ENCODE peak calls at places on chromosomes 2 and 18, in eight cellular contexts. One of them, this sample, is unnamed. For H3K36me3, the result is how much of the 10 kb centered on the place peaks cover.

GRCh38 chr2:41498791-41499190 is 549.0 kb upstream of the PKDCC start:
- DNase-seq in body of pancreas: no peak
- DNase-seq in psoas muscle: no peak
- DNase-seq in heart left ventricle: no peak
- DNase-seq in endodermal cell: no peak
- DNase-seq in upper lobe of right lung: no peak
- DNase-seq in GM06990: no peak
- DNase-seq in PC-3: no peak
- DNase-seq in this sample: no peak

GRCh38 chr2:74560591-74560990 is 6.1 kb downstream of the DOK1 start:
- DNase-seq in upper lobe of right lung: no peak
- DNase-seq in psoas muscle: no peak
- DNase-seq in PC-3: peak
- DNase-seq in GM06990: no peak
- DNase-seq in heart left ventricle: no peak
- DNase-seq in endodermal cell: peak
- DNase-seq in body of pancreas: no peak
- DNase-seq in this sample: no peak

GRCh38 chr2:4673025-4673489 is 969.7 kb downstream of the DCDC2C start:
- DNase-seq in body of pancreas: no peak
- DNase-seq in psoas muscle: no peak
- DNase-seq in GM06990: no peak
- DNase-seq in heart left ventricle: no peak
- DNase-seq in endodermal cell: no peak
- DNase-seq in upper lobe of right lung: no peak
- DNase-seq in PC-3: peak
- DNase-seq in this sample: no peak

GRCh38 chr2:183089192-183089851 is 10.8 kb downstream of the DUSP19 start:
- DNase-seq in psoas muscle: no peak
- DNase-seq in body of pancreas: no peak
- DNase-seq in endodermal cell: no peak
- DNase-seq in GM06990: no peak
- DNase-seq in upper lobe of right lung: no peak
- DNase-seq in heart left ventricle: no peak
- DNase-seq in PC-3: no peak
- DNase-seq in this sample: no peak

GRCh38 chr2:231335591-231335990 is 59.9 kb upstream of the B3GNT7 start:
- DNase-seq in body of pancreas: no peak
- DNase-seq in GM06990: no peak
- DNase-seq in upper lobe of right lung: no peak
- DNase-seq in endodermal cell: no peak
- DNase-seq in psoas muscle: no peak
- DNase-seq in PC-3: no peak
- DNase-seq in heart left ventricle: no peak
- DNase-seq in this sample: no peak

GRCh38 chr2:181143790-181144300 is 163.4 kb downstream of the UBE2E3 start:
- DNase-seq in heart left ventricle: no peak
- DNase-seq in upper lobe of right lung: no peak
- DNase-seq in body of pancreas: no peak
- DNase-seq in psoas muscle: no peak
- DNase-seq in PC-3: no peak
- DNase-seq in endodermal cell: no peak
- DNase-seq in GM06990: no peak
- DNase-seq in this sample: no peak

GRCh38 chr2:43217228-43218220 is 8.9 kb downstream of the ZFP36L2 start:
- DNase-seq in body of pancreas: peak
- DNase-seq in psoas muscle: no peak
- DNase-seq in GM06990: no peak
- DNase-seq in heart left ventricle: no peak
- DNase-seq in upper lobe of right lung: no peak
- DNase-seq in PC-3: no peak
- DNase-seq in endodermal cell: peak
- DNase-seq in this sample: peak

GRCh38 chr2:1749750-1750149 is 5.4 kb upstream of the PXDN start:
- DNase-seq in body of pancreas: no peak
- DNase-seq in heart left ventricle: no peak
- DNase-seq in psoas muscle: no peak
- DNase-seq in GM06990: no peak
- DNase-seq in upper lobe of right lung: peak
- DNase-seq in endodermal cell: peak
- DNase-seq in PC-3: no peak
- DNase-seq in this sample: no peak

GRCh38 chr2:198242093-198242492 is 437.7 kb downstream of the PLCL1 start:
- DNase-seq in heart left ventricle: no peak
- DNase-seq in endodermal cell: no peak
- DNase-seq in body of pancreas: no peak
- DNase-seq in PC-3: no peak
- DNase-seq in GM06990: no peak
- DNase-seq in upper lobe of right lung: no peak
- DNase-seq in psoas muscle: no peak
- DNase-seq in this sample: no peak

GRCh38 chr2:127537142-127537541 is 1.7 kb downstream of the MYO7B start:
- DNase-seq in GM06990: no peak
- DNase-seq in body of pancreas: no peak
- DNase-seq in endodermal cell: no peak
- DNase-seq in upper lobe of right lung: no peak
- DNase-seq in PC-3: no peak
- DNase-seq in psoas muscle: no peak
- DNase-seq in heart left ventricle: no peak
- DNase-seq in this sample: no peak

GRCh38 chr2:234495801-234496441 is 960 bp downstream of the ARL4C start:
- DNase-seq in heart left ventricle: peak
- DNase-seq in PC-3: peak
- DNase-seq in psoas muscle: peak
- DNase-seq in body of pancreas: peak
- DNase-seq in GM06990: no peak
- DNase-seq in endodermal cell: peak
- DNase-seq in upper lobe of right lung: peak
- DNase-seq in this sample: peak

GRCh38 chr2:16625201-16625729 is 40.4 kb downstream of the CYRIA start:
- DNase-seq in upper lobe of right lung: peak
- DNase-seq in GM06990: no peak
- DNase-seq in endodermal cell: peak
- DNase-seq in heart left ventricle: no peak
- DNase-seq in PC-3: no peak
- DNase-seq in psoas muscle: no peak
- DNase-seq in body of pancreas: peak
- DNase-seq in this sample: peak

GRCh38 chr2:102187191-102188150 is 648 bp downstream of the IL1RL2 start:
- DNase-seq in endodermal cell: peak
- DNase-seq in upper lobe of right lung: peak
- DNase-seq in body of pancreas: peak
- DNase-seq in GM06990: no peak
- DNase-seq in psoas muscle: peak
- DNase-seq in heart left ventricle: peak
- DNase-seq in PC-3: no peak
- DNase-seq in this sample: peak

GRCh38 chr2:39728941-39729351 is 50.1 kb downstream of the THUMPD2 start:
- DNase-seq in PC-3: peak
- DNase-seq in endodermal cell: peak
- DNase-seq in psoas muscle: no peak
- DNase-seq in upper lobe of right lung: peak
- DNase-seq in body of pancreas: peak
- DNase-seq in GM06990: no peak
- DNase-seq in heart left ventricle: no peak
- DNase-seq in this sample: peak

GRCh38 chr2:55581435-55581834 is 36.0 kb downstream of the PPP4R3B start:
- DNase-seq in heart left ventricle: no peak
- DNase-seq in upper lobe of right lung: no peak
- DNase-seq in PC-3: peak
- DNase-seq in endodermal cell: no peak
- DNase-seq in body of pancreas: no peak
- DNase-seq in psoas muscle: no peak
- DNase-seq in GM06990: no peak
- DNase-seq in this sample: no peak
- TF ChIP-seq CTCF in heart left ventricle: no peak
- TF ChIP-seq CTCF in upper lobe of right lung: peak
- TF ChIP-seq CTCF in PC-3: peak
- TF ChIP-seq CTCF in endodermal cell: peak
- TF ChIP-seq CTCF in body of pancreas: no peak
- TF ChIP-seq CTCF in psoas muscle: no peak
- TF ChIP-seq CTCF in GM06990: peak
- TF ChIP-seq CTCF in this sample: peak

GRCh38 chr2:27058210-27058609 is 6.7 kb downstream of the AGBL5 start:
- DNase-seq in psoas muscle: no peak
- DNase-seq in endodermal cell: no peak
- DNase-seq in PC-3: no peak
- DNase-seq in upper lobe of right lung: no peak
- DNase-seq in heart left ventricle: peak
- DNase-seq in GM06990: no peak
- DNase-seq in body of pancreas: no peak
- DNase-seq in this sample: no peak
- H3K36me3 ChIP-seq in psoas muscle: half or more
- H3K36me3 ChIP-seq in endodermal cell: half or more
- H3K36me3 ChIP-seq in PC-3: under half
- H3K36me3 ChIP-seq in upper lobe of right lung: half or more
- H3K36me3 ChIP-seq in heart left ventricle: under half
- H3K36me3 ChIP-seq in GM06990: under half
- H3K36me3 ChIP-seq in body of pancreas: under half
- H3K36me3 ChIP-seq in this sample: under half

GRCh38 chr18:63850010-63850409 is 37.5 kb upstream of the SERPINB2 start:
- DNase-seq in endodermal cell: peak
- DNase-seq in PC-3: peak
- DNase-seq in GM06990: no peak
- DNase-seq in upper lobe of right lung: no peak
- DNase-seq in psoas muscle: no peak
- DNase-seq in heart left ventricle: no peak
- DNase-seq in body of pancreas: no peak
- DNase-seq in this sample: no peak
- TF ChIP-seq CTCF in endodermal cell: peak
- TF ChIP-seq CTCF in PC-3: peak
- TF ChIP-seq CTCF in GM06990: peak
- TF ChIP-seq CTCF in upper lobe of right lung: peak
- TF ChIP-seq CTCF in psoas muscle: no peak
- TF ChIP-seq CTCF in heart left ventricle: no peak
- TF ChIP-seq CTCF in body of pancreas: no peak
- TF ChIP-seq CTCF in this sample: no peak

GRCh38 chr18:7028625-7029024 is 89.0 kb downstream of the LAMA1 start:
- DNase-seq in GM06990: no peak
- DNase-seq in body of pancreas: no peak
- DNase-seq in heart left ventricle: no peak
- DNase-seq in upper lobe of right lung: no peak
- DNase-seq in psoas muscle: no peak
- DNase-seq in endodermal cell: no peak
- DNase-seq in PC-3: no peak
- DNase-seq in this sample: no peak

GRCh38 chr18:7037470-7037869 is 80.1 kb downstream of the LAMA1 start:
- DNase-seq in upper lobe of right lung: no peak
- DNase-seq in endodermal cell: no peak
- DNase-seq in heart left ventricle: no peak
- DNase-seq in psoas muscle: no peak
- DNase-seq in GM06990: no peak
- DNase-seq in body of pancreas: no peak
- DNase-seq in PC-3: no peak
- DNase-seq in this sample: no peak

GRCh38 chr18:7034924-7035323 is 82.7 kb downstream of the LAMA1 start:
- DNase-seq in upper lobe of right lung: no peak
- DNase-seq in psoas muscle: no peak
- DNase-seq in heart left ventricle: no peak
- DNase-seq in GM06990: no peak
- DNase-seq in PC-3: no peak
- DNase-seq in endodermal cell: no peak
- DNase-seq in body of pancreas: no peak
- DNase-seq in this sample: no peak

GRCh38 chr18:7035807-7036206 is 81.8 kb downstream of the LAMA1 start:
- DNase-seq in heart left ventricle: no peak
- DNase-seq in endodermal cell: no peak
- DNase-seq in psoas muscle: no peak
- DNase-seq in upper lobe of right lung: no peak
- DNase-seq in body of pancreas: no peak
- DNase-seq in GM06990: no peak
- DNase-seq in PC-3: no peak
- DNase-seq in this sample: no peak

DNA sequence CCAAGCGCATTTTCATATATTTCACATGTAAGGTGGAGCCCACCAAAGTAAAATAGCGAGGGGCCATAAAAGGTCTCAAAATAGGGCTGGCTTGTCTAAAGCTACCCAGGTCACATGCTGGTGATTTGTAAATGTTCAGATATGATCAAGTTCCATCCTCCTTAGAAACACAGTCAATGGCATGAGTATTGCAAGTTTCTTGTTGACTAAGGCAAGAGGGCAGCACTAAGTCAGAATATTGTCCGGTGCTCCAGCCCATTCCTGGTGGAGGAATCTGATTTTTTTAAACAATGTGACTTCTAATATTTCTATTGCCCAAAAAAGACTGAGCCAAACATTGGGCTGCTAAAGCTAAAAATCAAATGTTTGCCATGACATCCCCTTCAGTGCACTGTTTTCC is 85.1 kb downstream of the LAMA1 start:
- DNase-seq in psoas muscle: no peak
- DNase-seq in endodermal cell: no peak
- DNase-seq in GM06990: no peak
- DNase-seq in PC-3: no peak
- DNase-seq in body of pancreas: no peak
- DNase-seq in upper lobe of right lung: no peak
- DNase-seq in heart left ventricle: no peak
- DNase-seq in this sample: no peak
- H3K36me3 ChIP-seq in psoas muscle: under half
- H3K36me3 ChIP-seq in endodermal cell: half or more
- H3K36me3 ChIP-seq in GM06990: under half
- H3K36me3 ChIP-seq in PC-3: under half
- H3K36me3 ChIP-seq in body of pancreas: under half
- H3K36me3 ChIP-seq in upper lobe of right lung: under half
- H3K36me3 ChIP-seq in heart left ventricle: under half
- H3K36me3 ChIP-seq in this sample: under half

DNA sequence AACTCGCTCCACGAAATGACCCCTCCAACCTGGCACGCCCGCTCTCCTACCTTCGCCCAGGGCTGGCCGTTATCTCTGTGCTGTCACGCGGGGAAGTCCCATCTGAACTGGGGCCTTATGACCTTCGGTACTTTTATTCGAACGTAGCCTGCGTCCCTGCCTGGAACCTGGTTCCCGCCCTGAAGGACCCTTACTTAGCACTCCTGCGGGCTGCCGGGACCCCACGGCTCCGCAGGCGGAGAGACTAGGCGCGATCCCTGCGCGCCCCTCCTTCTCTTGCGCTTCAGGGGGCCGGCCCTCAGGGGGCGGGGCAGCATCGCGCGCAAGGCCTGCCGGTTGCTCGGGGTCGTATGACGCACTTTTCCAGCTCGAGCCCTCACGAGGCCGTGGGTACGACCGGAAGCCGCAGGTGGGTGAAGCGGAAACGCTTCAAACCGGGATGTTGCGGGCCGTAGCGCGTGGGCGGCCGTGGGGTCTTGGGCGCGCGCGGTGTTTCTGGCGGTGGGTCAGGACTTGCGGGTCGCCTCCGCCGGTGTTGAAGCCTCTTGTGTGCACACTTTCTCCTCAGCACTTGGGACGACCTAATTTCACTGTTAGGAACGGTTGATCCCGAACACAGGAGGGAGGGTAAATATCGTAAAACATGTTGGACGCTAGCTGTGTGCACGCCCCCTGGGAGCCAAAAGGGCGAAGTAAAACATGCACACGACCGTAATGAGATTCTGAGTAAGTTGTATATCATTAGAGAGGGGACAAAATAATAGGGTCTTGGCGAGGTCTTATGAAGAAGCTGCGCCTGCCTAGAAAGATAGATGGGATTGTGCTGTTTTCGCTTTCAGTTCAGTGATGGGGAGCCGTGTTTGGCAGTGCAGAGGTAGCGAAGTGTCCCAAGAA is at the start of the genes LIPT1 and TSGA10:
- DNase-seq in heart left ventricle: peak
- DNase-seq in PC-3: peak
- DNase-seq in GM06990: peak
- DNase-seq in upper lobe of right lung: peak
- DNase-seq in endodermal cell: peak
- DNase-seq in psoas muscle: peak
- DNase-seq in body of pancreas: peak
- DNase-seq in this sample: peak
- TF ChIP-seq CTCF in heart left ventricle: peak
- TF ChIP-seq CTCF in PC-3: peak
- TF ChIP-seq CTCF in GM06990: peak
- TF ChIP-seq CTCF in upper lobe of right lung: no peak
- TF ChIP-seq CTCF in endodermal cell: peak
- TF ChIP-seq CTCF in psoas muscle: no peak
- TF ChIP-seq CTCF in body of pancreas: no peak
- TF ChIP-seq CTCF in this sample: no peak

This sample was measured in transverse colon.